ENCODE peak calls at places on chromosomes 7 and 10, in six cellular contexts. D is stimulated activated CD4-positive, alpha-beta T cell treated with anti-CD3 and anti-CD28 coated beads, Interleukin-2, amount 100 ng/mL, for 48 hours; Q is PC-9; I is NCI-H2081; O is sciatic nerve; H is activated CD4-positive, alpha-beta T cell treated with anti-CD3 and anti-CD28 coated beads, Interleukin-2, amount 50 U/mL, for 1 hour. V is an unnamed sample.

GRCh38 chr10:123583639-123584418 is 82.3 kb upstream of the GPR26 start:
- DNase-seq in D (peak; percentile 20), Q (peak; percentile 36), I (peak; percentile 16), O (peak; percentile 90), H (peak; percentile 8), V (peak; percentile 68)

GRCh38 chr7:140591178-140591902 is 49.3 kb downstream of the DENND2A start:
- DNase-seq in D (no peak), Q (no peak), I (no peak), O (no peak), H (no peak), V (no peak)

GRCh38 chr7:21869785-21870402 is 75.8 kb downstream of the CDCA7L start:
- DNase-seq in D (no peak), Q (no peak), I (no peak), O (no peak), H (no peak), V (no peak)

GRCh38 chr7:23530901-23531793 is 634 bp downstream of the TRA2A start:
- DNase-seq in D (peak; percentile 53), Q (peak; percentile 17), I (peak; percentile 67), O (peak; percentile 73), H (peak; percentile 31), V (peak; percentile 28)

GRCh38 chr7:155276800-155277375 is 20.8 kb upstream of the INSIG1 start:
- DNase-seq in D (no peak), Q (no peak), I (no peak), O (no peak), H (no peak), V (no peak)

GRCh38 chr7:154350892-154351291 is 298.7 kb downstream of the DPP6 start:
- DNase-seq in D (no peak), Q (no peak), I (no peak), O (no peak), H (no peak), V (no peak)

GRCh38 chr10:131899695-131900349 is 986 bp upstream of the PPP2R2D start:
- DNase-seq in D (no peak), Q (no peak), I (no peak), O (no peak), H (no peak), V (no peak)

GRCh38 chr7:41979834-41980307 is 257.1 kb downstream of the GLI3 start:
- DNase-seq in D (no peak), Q (no peak), I (no peak), O (no peak), H (no peak), V (no peak)

GRCh38 chr7:121032645-121033460 is 44.3 kb downstream of the CPED1 start:
- DNase-seq in D (no peak), Q (no peak), I (no peak), O (no peak), H (no peak), V (no peak)

GRCh38 chr7:139647812-139648616 is 124.5 kb downstream of the CLEC2L start:
- DNase-seq in D (no peak), Q (no peak), I (peak; percentile 44), O (no peak), H (no peak), V (no peak)

GRCh38 chr7:66699998-66700397 is 40.5 kb upstream of the RABGEF1 start:
- DNase-seq in D (no peak), Q (no peak), I (no peak), O (peak; percentile 73), H (no peak), V (no peak)

GRCh38 chr10:131770946-131771633 is 129.7 kb upstream of the PPP2R2D start:
- DNase-seq in D (no peak), Q (no peak), I (no peak), O (no peak), H (no peak), V (no peak)

GRCh38 chr7:140607441-140607989 is 33.1 kb downstream of the DENND2A start:
- DNase-seq in D (no peak), Q (no peak), I (no peak), O (peak; percentile 83), H (no peak), V (peak; percentile 23)

GRCh38 chr10:24950439-24950838 is 2.0 kb downstream of the PRTFDC1 start:
- DNase-seq in D (no peak), Q (no peak), I (no peak), O (no peak), H (no peak), V (no peak)

GRCh38 chr10:37488792-37489657 is 363.6 kb downstream of the ANKRD30A start:
- DNase-seq in D (no peak), Q (no peak), I (no peak), O (no peak), H (no peak), V (no peak)

GRCh38 chr7:6166443-6166871 is 106.0 kb downstream of the CYTH3 start:
- DNase-seq in D (no peak), Q (no peak), I (no peak), O (no peak), H (no peak), V (no peak)

GRCh38 chr10:78109210-78109609 is 75.5 kb downstream of the RPS24 start:
- DNase-seq in D (no peak), Q (no peak), I (no peak), O (no peak), H (no peak), V (no peak)

GRCh38 chr7:13197501-13197900 is 510.1 kb downstream of the ARL4A start:
- DNase-seq in D (no peak), Q (no peak), I (no peak), O (no peak), H (no peak), V (no peak)

GRCh38 chr7:96136600-96137239 is 185.2 kb downstream of the SLC25A13 start:
- DNase-seq in D (no peak), Q (no peak), I (peak; percentile 100), O (no peak), H (no peak), V (no peak)

GRCh38 chr7:129525225-129525862 is 23.0 kb downstream of the SMKR1 start:
- DNase-seq in D (no peak), Q (no peak), I (no peak), O (no peak), H (no peak), V (no peak)

GRCh38 chr7:140389445-140389844 is 8.9 kb downstream of the SLC37A3 start:
- DNase-seq in D (no peak), Q (no peak), I (no peak), O (no peak), H (no peak), V (no peak)

GRCh38 chr10:28796606-28797512 is 119.5 kb downstream of the BAMBI start:
- DNase-seq in D (no peak), Q (no peak), I (no peak), O (peak; percentile 62), H (no peak), V (no peak)

GRCh38 chr10:16832351-16833080 is 15.3 kb upstream of the RSU1 start:
- DNase-seq in D (no peak), Q (peak; percentile 59), I (peak; percentile 9), O (no peak), H (no peak), V (no peak)

GRCh38 chr10:100996678-100997363 is 2.8 kb upstream of the LZTS2 start:
- DNase-seq in D (peak; percentile 25), Q (peak; percentile 53), I (peak; percentile 16), O (no peak), H (peak; percentile 25), V (no peak)

V was measured in gastrocnemius medialis.